ENCODE peak calls at places on chromosomes 12 and 14, in five cellular contexts. One of them, this sample, is unnamed.

GRCh38 chr12:122659579-122659978 is 43.6 kb downstream of the HCAR2 start:
- DNase-seq in thoracic aorta: no peak
- DNase-seq in OCI-LY7: no peak
- DNase-seq in hepatocyte: no peak
- DNase-seq in GM12864: no peak
- DNase-seq in this sample: no peak

GRCh38 chr14:101780887-101781239 is 19.4 kb downstream of the PPP2R5C start:
- DNase-seq in GM12864: no peak
- DNase-seq in hepatocyte: peak; percentile 28
- DNase-seq in thoracic aorta: no peak
- DNase-seq in OCI-LY7: no peak
- DNase-seq in this sample: no peak

GRCh38 chr12:85237320-85237719 is 42.7 kb upstream of the ALX1 start:
- DNase-seq in thoracic aorta: no peak
- DNase-seq in OCI-LY7: no peak
- DNase-seq in hepatocyte: no peak
- DNase-seq in GM12864: no peak
- DNase-seq in this sample: no peak

GRCh38 chr14:30915596-30915995 is 41.2 kb downstream of the COCH start:
- DNase-seq in thoracic aorta: no peak
- DNase-seq in hepatocyte: no peak
- DNase-seq in OCI-LY7: no peak
- DNase-seq in GM12864: no peak
- DNase-seq in this sample: no peak

GRCh38 chr12:3295648-3296408 is 195.2 kb upstream of the PRMT8 start:
- DNase-seq in OCI-LY7: no peak
- DNase-seq in hepatocyte: peak; percentile 37
- DNase-seq in GM12864: no peak
- DNase-seq in thoracic aorta: no peak
- DNase-seq in this sample: no peak

GRCh38 chr12:109786799-109787198 is 46.4 kb downstream of the TRPV4 start:
- DNase-seq in hepatocyte: no peak
- DNase-seq in thoracic aorta: no peak
- DNase-seq in OCI-LY7: no peak
- DNase-seq in GM12864: no peak
- DNase-seq in this sample: no peak

GRCh38 chr14:42000450-42000849 is 393.8 kb downstream of the LRFN5 start:
- DNase-seq in OCI-LY7: no peak
- DNase-seq in hepatocyte: no peak
- DNase-seq in GM12864: no peak
- DNase-seq in thoracic aorta: no peak
- DNase-seq in this sample: no peak

GRCh38 chr12:1013618-1014489 is 22.8 kb downstream of the ERC1 start:
- DNase-seq in GM12864: no peak
- DNase-seq in hepatocyte: peak; percentile 13
- DNase-seq in OCI-LY7: no peak
- DNase-seq in thoracic aorta: no peak
- DNase-seq in this sample: no peak

GRCh38 chr12:101824831-101825230 is 5.9 kb downstream of the GNPTAB start:
- DNase-seq in OCI-LY7: no peak
- DNase-seq in hepatocyte: no peak
- DNase-seq in thoracic aorta: no peak
- DNase-seq in GM12864: no peak
- DNase-seq in this sample: no peak

GRCh38 chr14:85811340-85811739 is 281.4 kb downstream of the FLRT2 start:
- DNase-seq in OCI-LY7: no peak
- DNase-seq in hepatocyte: peak; percentile 20
- DNase-seq in GM12864: no peak
- DNase-seq in thoracic aorta: no peak
- DNase-seq in this sample: no peak

DNA sequence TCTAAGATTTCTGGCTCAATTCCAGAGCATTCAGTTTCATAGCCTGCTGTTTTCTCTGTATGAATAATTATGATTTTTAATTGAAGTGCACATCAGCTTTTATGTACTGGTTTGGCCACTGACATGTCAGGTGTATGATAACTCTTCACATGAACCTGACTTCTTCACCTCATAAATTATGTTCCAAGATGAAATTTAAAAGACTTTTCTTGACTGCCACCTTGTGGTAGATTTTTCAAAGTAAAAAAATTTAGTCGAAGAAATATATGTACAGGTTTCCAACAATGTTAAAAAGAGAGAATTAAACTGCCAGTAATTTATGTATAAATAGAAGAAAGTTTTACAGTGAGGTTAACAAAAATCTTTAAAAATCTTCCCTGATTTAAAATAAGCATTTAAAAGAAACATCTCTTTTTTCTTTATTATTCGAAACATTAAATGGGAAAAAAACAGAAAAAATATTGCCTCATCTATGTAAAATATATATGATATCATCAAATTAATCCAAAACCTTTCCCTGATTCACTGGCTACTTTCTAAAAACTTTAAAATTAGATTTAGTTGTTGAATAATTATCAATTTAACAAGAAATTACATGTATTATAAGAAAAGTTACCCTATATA is 124.9 kb upstream of the ATXN7L3B start:
- DNase-seq in GM12864: no peak
- DNase-seq in hepatocyte: peak; percentile 28
- DNase-seq in thoracic aorta: no peak
- DNase-seq in OCI-LY7: peak; percentile 26
- DNase-seq in this sample: no peak
- TF ChIP-seq CTCF in GM12864: peak; percentile 21
- TF ChIP-seq CTCF in hepatocyte: peak; percentile 68
- TF ChIP-seq CTCF in thoracic aorta: peak; percentile 16
- TF ChIP-seq CTCF in OCI-LY7: peak; percentile 82
- TF ChIP-seq CTCF in this sample: peak; percentile 24

DNA sequence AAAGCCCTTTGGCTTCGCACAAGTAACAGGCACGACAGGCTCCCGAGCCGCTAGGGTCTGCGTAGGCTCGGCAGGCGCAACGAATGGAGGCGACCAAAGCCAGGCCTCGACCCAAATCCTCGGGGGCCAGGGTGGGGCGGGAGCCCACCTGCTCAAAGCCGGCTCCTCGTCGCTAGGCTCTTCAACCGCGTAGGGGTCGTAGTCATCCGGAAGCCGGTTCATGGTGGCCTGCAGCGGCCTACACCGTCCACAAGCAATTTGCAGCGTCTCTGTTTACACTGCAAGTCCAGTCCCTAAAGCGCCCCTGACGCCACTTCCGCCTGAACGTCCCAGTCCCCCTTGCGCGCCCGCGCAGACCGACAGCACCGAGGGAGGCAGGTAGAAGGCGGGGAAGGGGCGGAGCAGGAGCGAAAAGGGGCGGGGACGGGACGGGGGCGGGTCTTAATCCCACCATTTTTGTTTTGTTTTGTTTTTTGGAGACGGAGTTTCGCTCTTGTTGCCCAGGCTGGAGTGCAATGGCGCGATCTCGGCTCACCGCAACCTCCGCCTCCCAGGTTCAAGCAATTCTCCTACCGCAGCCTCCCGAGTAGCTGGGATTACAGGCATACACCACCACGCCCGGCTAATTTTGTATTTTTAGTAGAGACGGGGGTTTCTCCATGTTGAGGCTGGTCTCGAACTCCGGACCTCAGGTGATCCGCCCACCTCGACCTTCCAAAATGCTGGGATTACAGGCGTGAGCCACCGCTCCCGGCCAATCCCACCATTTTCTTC is at the start of gene EAPP:
- DNase-seq in OCI-LY7: peak; percentile 96
- DNase-seq in GM12864: peak; percentile 91
- DNase-seq in hepatocyte: peak; percentile 99
- DNase-seq in thoracic aorta: peak; percentile 94
- DNase-seq in this sample: peak; percentile 95
- TF ChIP-seq CTCF in OCI-LY7: no peak
- TF ChIP-seq CTCF in GM12864: no peak
- TF ChIP-seq CTCF in hepatocyte: no peak
- TF ChIP-seq CTCF in thoracic aorta: no peak
- TF ChIP-seq CTCF in this sample: no peak

DNA sequence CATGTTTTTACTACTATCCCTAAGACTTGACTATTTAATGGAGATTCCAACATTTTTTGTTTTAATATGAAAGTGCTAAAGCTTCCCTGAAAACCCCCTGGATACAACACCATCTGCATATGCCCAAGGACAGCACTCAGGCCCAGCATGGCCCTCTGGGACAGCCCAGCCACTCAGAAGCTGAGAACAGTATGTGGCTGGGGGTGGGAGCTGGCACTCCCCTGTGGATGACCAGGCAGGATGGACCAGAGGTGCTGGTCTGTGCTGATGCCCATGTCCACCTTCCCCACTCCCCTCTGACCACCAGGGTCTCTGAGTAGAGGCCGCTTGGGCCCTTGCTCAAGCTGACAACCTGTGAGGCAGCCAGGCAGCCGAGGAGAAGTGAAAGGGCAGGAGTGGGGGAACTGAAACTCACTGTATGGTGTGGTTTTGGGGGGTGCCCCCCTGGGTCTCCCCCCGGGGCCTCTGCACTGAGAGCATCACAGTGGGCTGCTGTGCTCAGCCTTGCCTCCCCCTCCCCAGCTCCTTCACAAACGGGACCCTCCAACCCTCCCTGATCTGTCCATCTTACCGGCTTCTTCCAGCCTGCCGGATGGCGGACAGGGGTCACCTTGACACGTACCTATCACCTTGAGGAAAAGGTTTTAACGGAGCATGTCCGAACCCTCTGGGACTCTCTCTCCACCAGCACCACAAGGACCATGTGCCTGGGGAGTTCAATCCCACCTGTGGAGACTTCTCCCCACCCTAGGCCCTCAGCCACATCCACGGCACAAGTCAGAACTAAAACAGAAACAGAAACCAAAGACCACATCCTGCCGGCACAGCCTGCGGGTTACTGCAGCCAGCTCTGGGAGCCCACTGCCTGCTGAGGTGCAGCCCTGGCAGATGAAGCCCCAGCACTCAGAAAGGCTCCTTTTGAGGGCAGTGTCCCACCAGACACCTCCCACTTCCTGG is at the start of gene TMEM229B:
- DNase-seq in OCI-LY7: peak; percentile 95
- DNase-seq in hepatocyte: no peak
- DNase-seq in thoracic aorta: no peak
- DNase-seq in GM12864: peak; percentile 92
- DNase-seq in this sample: peak; percentile 91
- TF ChIP-seq CTCF in OCI-LY7: no peak
- TF ChIP-seq CTCF in hepatocyte: no peak
- TF ChIP-seq CTCF in thoracic aorta: no peak
- TF ChIP-seq CTCF in GM12864: no peak
- TF ChIP-seq CTCF in this sample: no peak

DNA sequence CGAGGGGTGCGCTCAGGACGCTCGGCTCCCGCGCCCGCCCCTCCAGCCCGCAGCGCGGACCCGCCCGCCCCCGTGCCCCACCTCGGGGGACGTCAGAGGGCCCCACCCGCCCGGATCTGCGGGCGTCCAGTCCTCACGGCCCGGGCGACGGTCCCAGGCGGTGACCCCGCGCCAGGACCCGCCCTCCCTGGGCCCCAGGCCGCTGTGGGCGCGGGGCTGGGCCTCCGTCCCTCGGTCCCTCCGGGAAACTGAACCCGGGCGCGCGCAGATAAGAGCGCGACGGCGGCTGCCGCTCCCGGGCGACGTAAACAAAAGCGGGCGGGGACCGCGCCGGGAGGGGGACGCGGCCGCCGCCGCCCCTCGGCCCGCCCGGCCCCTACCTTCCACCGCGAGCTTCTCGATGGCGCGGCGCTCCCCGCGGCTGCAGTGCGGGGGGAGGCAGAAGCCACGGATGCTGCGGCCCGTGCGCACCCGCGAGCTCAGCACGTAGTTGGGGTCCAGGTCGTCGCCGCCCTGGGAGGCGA is 1.1 kb downstream of the CKB start:
- DNase-seq in OCI-LY7: no peak
- DNase-seq in thoracic aorta: no peak
- DNase-seq in hepatocyte: no peak
- DNase-seq in GM12864: no peak
- DNase-seq in this sample: peak; percentile 61
- TF ChIP-seq CTCF in OCI-LY7: no peak
- TF ChIP-seq CTCF in thoracic aorta: peak; percentile 3
- TF ChIP-seq CTCF in hepatocyte: no peak
- TF ChIP-seq CTCF in GM12864: no peak
- TF ChIP-seq CTCF in this sample: no peak

DNA sequence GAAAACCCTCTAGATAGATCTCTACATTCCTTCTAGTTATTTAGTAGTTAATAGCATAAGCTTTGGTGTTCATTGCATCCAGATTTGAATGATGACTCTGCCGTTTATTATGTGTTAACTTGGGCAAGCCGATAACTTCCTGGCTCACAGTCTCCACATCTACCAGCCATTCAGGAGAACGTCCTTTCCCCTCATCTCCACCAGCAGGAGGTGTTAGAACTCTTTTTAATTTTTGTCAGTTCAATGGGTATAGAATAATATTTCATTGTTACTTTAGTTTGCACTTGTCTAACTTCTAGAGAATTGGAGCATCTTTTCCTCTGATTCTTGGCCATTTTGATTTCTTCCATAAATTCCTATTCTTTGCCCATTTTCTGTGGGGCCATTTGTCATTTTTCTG is 30.0 kb upstream of the WSCD2 start:
- DNase-seq in OCI-LY7: no peak
- DNase-seq in GM12864: no peak
- DNase-seq in thoracic aorta: no peak
- DNase-seq in hepatocyte: no peak
- DNase-seq in this sample: peak; percentile 19
- TF ChIP-seq CTCF in OCI-LY7: peak; percentile 37
- TF ChIP-seq CTCF in GM12864: peak; percentile 34
- TF ChIP-seq CTCF in thoracic aorta: peak; percentile 46
- TF ChIP-seq CTCF in hepatocyte: peak; percentile 30
- TF ChIP-seq CTCF in this sample: peak; percentile 28

GRCh38 chr12:90253674-90254181 is 545.1 kb upstream of the ATP2B1 start:
- DNase-seq in thoracic aorta: peak; percentile 51
- DNase-seq in OCI-LY7: peak; percentile 76
- DNase-seq in GM12864: peak; percentile 87
- DNase-seq in hepatocyte: peak; percentile 49
- DNase-seq in this sample: peak; percentile 46
- TF ChIP-seq CTCF in thoracic aorta: no peak
- TF ChIP-seq CTCF in OCI-LY7: peak; percentile 59
- TF ChIP-seq CTCF in GM12864: peak; percentile 59
- TF ChIP-seq CTCF in hepatocyte: peak; percentile 6
- TF ChIP-seq CTCF in this sample: peak; percentile 35